ENCODE peak calls at places on chromosome 9, in five cellular contexts. V, P, L, M and E are unnamed samples.

GRCh38 chr9:129081388-129081889 is 528 bp downstream of the DOLPP1 start:
- DNase-seq in V (no peak), M (no peak), L (no peak), P (no peak), E (peak)

GRCh38 chr9:110427497-110428104 is 89.9 kb upstream of the TXNDC8 start:
- DNase-seq in V (peak), P (peak), M (peak), L (no peak), E (no peak)

GRCh38 chr9:136623849-136624183 is 38.9 kb upstream of the EGFL7 start:
- DNase-seq in P (no peak), V (no peak), L (no peak), M (no peak), E (no peak)

GRCh38 chr9:33128570-33128969 is 38.6 kb downstream of the B4GALT1 start:
- DNase-seq in P (no peak), V (no peak), M (no peak), L (no peak), E (no peak)

GRCh38 chr9:121674952-121675351 is 23.5 kb downstream of the DAB2IP start:
- DNase-seq in L (no peak), M (peak), P (no peak), V (no peak), E (no peak)

GRCh38 chr9:124242331-124243194 is 15.2 kb upstream of the NEK6 start:
- DNase-seq in P (peak), M (no peak), V (no peak), L (no peak), E (no peak)

GRCh38 chr9:93580654-93581380 is 4.4 kb downstream of the PHF2 start:
- DNase-seq in P (no peak), L (no peak), V (peak), M (no peak), E (no peak)

GRCh38 chr9:1032181-1032580 is 18.0 kb upstream of the DMRT2 start:
- DNase-seq in V (no peak), L (no peak), M (no peak), P (no peak), E (no peak)

GRCh38 chr9:82108474-82108873 is 119.9 kb downstream of the SPATA31D1 start:
- DNase-seq in M (no peak), P (no peak), V (no peak), L (no peak), E (no peak)

GRCh38 chr9:114299286-114300152 is 23.4 kb upstream of the ORM1 start:
- DNase-seq in V (peak), P (no peak), L (no peak), M (no peak), E (no peak)

GRCh38 chr9:127828262-127829031 is 25.8 kb downstream of the FPGS start:
- DNase-seq in M (peak), V (peak), L (no peak), P (peak), E (no peak)

GRCh38 chr9:125784286-125785049 is 37.3 kb downstream of the PBX3 start:
- DNase-seq in P (no peak), V (no peak), M (peak), L (no peak), E (no peak)

GRCh38 chr9:117516676-117517632 is 102.1 kb upstream of the ASTN2 start:
- DNase-seq in V (no peak), M (no peak), P (no peak), L (no peak), E (no peak)